ENCODE peak calls at places on chromosomes 7 and 10, in six cellular contexts. One of them, this sample, is unnamed.

GRCh38 chr7:7327423-7327822 is 145.1 kb downstream of the C1GALT1 start:
- DNase-seq in fibroblast of lung: no peak
- DNase-seq in small intestine: no peak
- DNase-seq in lower lobe of right lung: no peak
- DNase-seq in naive thymus-derived CD4-positive, alpha-beta T cell: no peak
- DNase-seq in neuronal stem cell: no peak
- DNase-seq in this sample: no peak

GRCh38 chr7:130136579-130137167 is 66.3 kb downstream of the KLHDC10 start:
- DNase-seq in lower lobe of right lung: no peak
- DNase-seq in neuronal stem cell: no peak
- DNase-seq in small intestine: no peak
- DNase-seq in fibroblast of lung: no peak
- DNase-seq in naive thymus-derived CD4-positive, alpha-beta T cell: no peak
- DNase-seq in this sample: no peak

GRCh38 chr7:140242057-140243031 is 65.6 kb upstream of the KDM7A start:
- DNase-seq in neuronal stem cell: no peak
- DNase-seq in lower lobe of right lung: peak; percentile 64
- DNase-seq in small intestine: peak; percentile 97
- DNase-seq in fibroblast of lung: no peak
- DNase-seq in naive thymus-derived CD4-positive, alpha-beta T cell: no peak
- DNase-seq in this sample: no peak

GRCh38 chr7:150381785-150382122 is 2.6 kb downstream of the ZNF775 start:
- DNase-seq in fibroblast of lung: no peak
- DNase-seq in lower lobe of right lung: no peak
- DNase-seq in small intestine: no peak
- DNase-seq in naive thymus-derived CD4-positive, alpha-beta T cell: no peak
- DNase-seq in neuronal stem cell: no peak
- DNase-seq in this sample: peak; percentile 47

GRCh38 chr7:139683137-139683871 is 94.5 kb downstream of the HIPK2 start:
- DNase-seq in fibroblast of lung: peak; percentile 90
- DNase-seq in lower lobe of right lung: no peak
- DNase-seq in neuronal stem cell: no peak
- DNase-seq in naive thymus-derived CD4-positive, alpha-beta T cell: no peak
- DNase-seq in small intestine: no peak
- DNase-seq in this sample: peak; percentile 58

GRCh38 chr7:135789956-135790355 is 41.3 kb upstream of the FAM180A start:
- DNase-seq in lower lobe of right lung: no peak
- DNase-seq in neuronal stem cell: no peak
- DNase-seq in fibroblast of lung: no peak
- DNase-seq in small intestine: no peak
- DNase-seq in naive thymus-derived CD4-positive, alpha-beta T cell: no peak
- DNase-seq in this sample: no peak

GRCh38 chr10:124763267-124763666 is 19.1 kb upstream of the FAM53B start:
- DNase-seq in lower lobe of right lung: no peak
- DNase-seq in naive thymus-derived CD4-positive, alpha-beta T cell: no peak
- DNase-seq in neuronal stem cell: no peak
- DNase-seq in fibroblast of lung: peak; percentile 21
- DNase-seq in small intestine: no peak
- DNase-seq in this sample: no peak

GRCh38 chr10:119269737-119270136 is 62.4 kb downstream of the GRK5 start:
- DNase-seq in small intestine: no peak
- DNase-seq in naive thymus-derived CD4-positive, alpha-beta T cell: no peak
- DNase-seq in fibroblast of lung: no peak
- DNase-seq in lower lobe of right lung: no peak
- DNase-seq in neuronal stem cell: no peak
- DNase-seq in this sample: no peak

GRCh38 chr7:158258411-158259130 is 329.1 kb downstream of the PTPRN2 start:
- DNase-seq in naive thymus-derived CD4-positive, alpha-beta T cell: no peak
- DNase-seq in lower lobe of right lung: no peak
- DNase-seq in neuronal stem cell: no peak
- DNase-seq in small intestine: no peak
- DNase-seq in fibroblast of lung: no peak
- DNase-seq in this sample: peak; percentile 86

GRCh38 chr7:4168556-4168955 is 513.5 kb upstream of the FOXK1 start:
- DNase-seq in fibroblast of lung: no peak
- DNase-seq in neuronal stem cell: no peak
- DNase-seq in small intestine: no peak
- DNase-seq in lower lobe of right lung: no peak
- DNase-seq in naive thymus-derived CD4-positive, alpha-beta T cell: no peak
- DNase-seq in this sample: no peak

GRCh38 chr10:12081879-12082560 is 13.3 kb downstream of the DHTKD1 start:
- DNase-seq in fibroblast of lung: peak; percentile 87
- DNase-seq in neuronal stem cell: no peak
- DNase-seq in small intestine: no peak
- DNase-seq in lower lobe of right lung: no peak
- DNase-seq in naive thymus-derived CD4-positive, alpha-beta T cell: no peak
- DNase-seq in this sample: peak; percentile 94

GRCh38 chr7:135672560-135673359 is 10.4 kb downstream of the STMP1 start:
- DNase-seq in neuronal stem cell: peak; percentile 33
- DNase-seq in lower lobe of right lung: no peak
- DNase-seq in naive thymus-derived CD4-positive, alpha-beta T cell: no peak
- DNase-seq in fibroblast of lung: peak; percentile 76
- DNase-seq in small intestine: peak; percentile 42
- DNase-seq in this sample: peak; percentile 53

GRCh38 chr10:987635-987905 is 664 bp upstream of the GTPBP4 start:
- DNase-seq in small intestine: no peak
- DNase-seq in naive thymus-derived CD4-positive, alpha-beta T cell: no peak
- DNase-seq in lower lobe of right lung: no peak
- DNase-seq in neuronal stem cell: no peak
- DNase-seq in fibroblast of lung: no peak
- DNase-seq in this sample: no peak

GRCh38 chr10:71725998-71726672 is 6.6 kb upstream of the C10orf105 start:
- DNase-seq in lower lobe of right lung: no peak
- DNase-seq in naive thymus-derived CD4-positive, alpha-beta T cell: peak; percentile 49
- DNase-seq in neuronal stem cell: peak; percentile 29
- DNase-seq in small intestine: peak; percentile 31
- DNase-seq in fibroblast of lung: peak; percentile 67
- DNase-seq in this sample: peak; percentile 94

GRCh38 chr10:72248477-72249151 is 25.1 kb upstream of the DDIT4 start:
- DNase-seq in small intestine: peak; percentile 97
- DNase-seq in naive thymus-derived CD4-positive, alpha-beta T cell: peak; percentile 79
- DNase-seq in fibroblast of lung: peak; percentile 31
- DNase-seq in neuronal stem cell: no peak
- DNase-seq in lower lobe of right lung: peak; percentile 87
- DNase-seq in this sample: peak; percentile 76

GRCh38 chr7:13945670-13946069 is 43.8 kb downstream of the ETV1 start:
- DNase-seq in small intestine: no peak
- DNase-seq in neuronal stem cell: no peak
- DNase-seq in lower lobe of right lung: no peak
- DNase-seq in fibroblast of lung: peak; percentile 76
- DNase-seq in naive thymus-derived CD4-positive, alpha-beta T cell: no peak
- DNase-seq in this sample: peak; percentile 10

GRCh38 chr10:113357688-113358306 is 195.1 kb upstream of the HABP2 start:
- DNase-seq in lower lobe of right lung: no peak
- DNase-seq in neuronal stem cell: peak; percentile 8
- DNase-seq in naive thymus-derived CD4-positive, alpha-beta T cell: no peak
- DNase-seq in fibroblast of lung: no peak
- DNase-seq in small intestine: no peak
- DNase-seq in this sample: no peak

GRCh38 chr7:129024125-129024524 is 30.8 kb downstream of the TNPO3 start:
- DNase-seq in lower lobe of right lung: no peak
- DNase-seq in small intestine: no peak
- DNase-seq in fibroblast of lung: no peak
- DNase-seq in neuronal stem cell: no peak
- DNase-seq in naive thymus-derived CD4-positive, alpha-beta T cell: no peak
- DNase-seq in this sample: no peak

GRCh38 chr7:111872411-111872810 is 310.1 kb upstream of the IMMP2L start:
- DNase-seq in naive thymus-derived CD4-positive, alpha-beta T cell: no peak
- DNase-seq in fibroblast of lung: no peak
- DNase-seq in lower lobe of right lung: no peak
- DNase-seq in neuronal stem cell: no peak
- DNase-seq in small intestine: no peak
- DNase-seq in this sample: no peak

GRCh38 chr7:111877931-111878330 is 315.6 kb upstream of the IMMP2L start:
- DNase-seq in fibroblast of lung: no peak
- DNase-seq in naive thymus-derived CD4-positive, alpha-beta T cell: no peak
- DNase-seq in lower lobe of right lung: no peak
- DNase-seq in small intestine: no peak
- DNase-seq in neuronal stem cell: no peak
- DNase-seq in this sample: no peak

GRCh38 chr7:111871283-111871682 is 309.0 kb upstream of the IMMP2L start:
- DNase-seq in neuronal stem cell: no peak
- DNase-seq in naive thymus-derived CD4-positive, alpha-beta T cell: no peak
- DNase-seq in fibroblast of lung: no peak
- DNase-seq in lower lobe of right lung: no peak
- DNase-seq in small intestine: no peak
- DNase-seq in this sample: no peak

GRCh38 chr7:111872837-111873646 is 310.8 kb upstream of the IMMP2L start:
- DNase-seq in small intestine: peak; percentile 5
- DNase-seq in neuronal stem cell: no peak
- DNase-seq in fibroblast of lung: no peak
- DNase-seq in lower lobe of right lung: no peak
- DNase-seq in naive thymus-derived CD4-positive, alpha-beta T cell: no peak
- DNase-seq in this sample: no peak

DNA sequence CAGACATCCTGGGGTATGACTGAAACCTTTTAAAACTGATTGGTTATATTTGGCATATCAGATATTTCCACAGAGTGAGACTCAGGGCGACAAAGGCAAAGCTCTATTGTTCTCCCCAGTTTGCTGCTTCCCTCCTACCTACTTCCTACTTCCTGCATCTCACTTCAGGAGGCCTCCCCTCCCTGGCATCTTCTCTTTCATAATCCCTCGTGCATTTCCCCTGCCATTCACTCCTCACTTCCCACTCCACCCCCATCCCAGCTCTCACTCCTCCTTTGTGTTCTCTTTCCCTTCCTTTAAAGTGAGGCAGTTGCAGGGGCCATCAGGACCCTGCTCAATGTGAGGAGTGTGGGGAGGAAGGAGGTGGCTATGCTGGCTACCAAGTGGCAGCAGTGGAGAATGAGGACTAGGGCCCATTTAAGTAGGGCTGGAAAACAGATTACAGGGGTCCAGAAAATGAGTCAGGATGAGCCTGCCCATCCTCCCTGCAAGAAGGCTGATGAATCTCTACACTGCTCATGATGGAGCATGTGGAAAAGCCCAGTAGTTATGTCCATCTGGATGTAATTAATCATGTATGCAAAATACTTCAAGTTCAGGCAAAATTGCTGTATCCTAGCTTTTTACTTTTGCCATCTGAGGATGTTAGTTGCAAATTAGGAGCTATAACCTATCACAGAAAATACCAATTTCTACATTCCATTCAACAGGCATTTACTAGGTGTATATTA is 311.8 kb upstream of the IMMP2L start:
- DNase-seq in lower lobe of right lung: no peak
- DNase-seq in small intestine: no peak
- DNase-seq in fibroblast of lung: peak; percentile 24
- DNase-seq in neuronal stem cell: no peak
- DNase-seq in naive thymus-derived CD4-positive, alpha-beta T cell: no peak
- DNase-seq in this sample: no peak
- H3K27ac ChIP-seq in lower lobe of right lung: no peak overlapping the region
- H3K27ac ChIP-seq in small intestine: no peak overlapping the region
- H3K27ac ChIP-seq in fibroblast of lung: no peak overlapping the region
- H3K27ac ChIP-seq in neuronal stem cell: no peak overlapping the region
- H3K27ac ChIP-seq in naive thymus-derived CD4-positive, alpha-beta T cell: no peak overlapping the region
- H3K27ac ChIP-seq in this sample: no peak overlapping the region

DNA sequence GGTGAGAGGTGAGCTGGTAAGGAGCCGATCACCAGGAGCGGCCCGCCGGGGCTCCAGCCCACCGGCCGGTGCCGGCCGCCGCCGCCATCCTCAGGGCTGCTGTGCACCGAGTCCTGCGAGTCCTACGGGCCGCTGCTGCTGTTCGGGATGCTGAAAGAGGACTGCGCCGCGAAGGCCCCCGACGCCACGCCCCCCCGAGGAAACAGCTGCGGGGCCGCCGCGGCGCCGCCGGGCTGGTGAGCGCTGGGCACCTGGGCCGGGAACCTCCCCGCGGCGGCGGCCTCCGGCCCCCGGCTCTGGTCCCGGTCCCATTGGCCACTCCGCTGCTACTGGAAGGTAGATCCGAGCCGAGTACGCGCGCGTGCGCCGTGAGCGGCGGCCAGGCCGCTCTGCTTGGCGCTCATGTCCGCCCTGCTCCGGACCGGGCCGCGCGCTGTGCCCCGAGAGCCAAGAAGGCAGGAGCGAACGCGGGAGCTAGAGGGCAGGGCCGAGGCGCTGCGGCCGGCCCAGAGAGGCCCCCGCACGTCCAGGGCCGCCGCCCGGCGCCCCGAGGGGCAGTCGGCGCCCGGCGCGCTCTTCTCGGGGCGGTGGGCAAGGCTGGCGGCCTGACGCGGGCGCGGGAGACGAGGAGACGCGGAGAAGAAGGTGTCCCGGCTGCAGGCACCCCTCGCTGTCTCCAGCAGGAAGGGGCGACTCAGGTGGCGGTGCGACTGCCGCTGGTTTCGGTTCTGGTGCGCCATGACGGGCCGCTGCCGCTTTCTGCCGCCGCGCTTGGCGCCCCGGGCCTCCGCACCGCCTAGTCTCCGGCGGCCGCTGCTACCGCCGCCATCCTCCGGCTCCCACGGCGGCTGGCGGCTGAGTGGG is 121.3 kb upstream of the WIPF3 start:
- DNase-seq in neuronal stem cell: peak; percentile 65
- DNase-seq in naive thymus-derived CD4-positive, alpha-beta T cell: peak; percentile 13
- DNase-seq in lower lobe of right lung: peak; percentile 91
- DNase-seq in fibroblast of lung: peak; percentile 75
- DNase-seq in small intestine: peak; percentile 68
- DNase-seq in this sample: peak; percentile 92
- H3K27ac ChIP-seq in neuronal stem cell: peak overlapping the region; percentile 87
- H3K27ac ChIP-seq in naive thymus-derived CD4-positive, alpha-beta T cell: peak overlapping the region; percentile 53
- H3K27ac ChIP-seq in lower lobe of right lung: peak overlapping the region; percentile 93
- H3K27ac ChIP-seq in fibroblast of lung: peak overlapping the region; percentile 20
- H3K27ac ChIP-seq in small intestine: peak overlapping the region; percentile 97
- H3K27ac ChIP-seq in this sample: no peak overlapping the region

GRCh38 chr10:61787170-61787569 is 114.3 kb upstream of the ARID5B start:
- DNase-seq in naive thymus-derived CD4-positive, alpha-beta T cell: no peak
- DNase-seq in small intestine: no peak
- DNase-seq in lower lobe of right lung: no peak
- DNase-seq in fibroblast of lung: no peak
- DNase-seq in neuronal stem cell: no peak
- DNase-seq in this sample: no peak
- H3K27ac ChIP-seq in naive thymus-derived CD4-positive, alpha-beta T cell: no peak overlapping the region
- H3K27ac ChIP-seq in small intestine: no peak overlapping the region
- H3K27ac ChIP-seq in lower lobe of right lung: no peak overlapping the region
- H3K27ac ChIP-seq in fibroblast of lung: peak overlapping the region; percentile 57
- H3K27ac ChIP-seq in neuronal stem cell: no peak overlapping the region
- H3K27ac ChIP-seq in this sample: peak overlapping the region; percentile 71

DNA sequence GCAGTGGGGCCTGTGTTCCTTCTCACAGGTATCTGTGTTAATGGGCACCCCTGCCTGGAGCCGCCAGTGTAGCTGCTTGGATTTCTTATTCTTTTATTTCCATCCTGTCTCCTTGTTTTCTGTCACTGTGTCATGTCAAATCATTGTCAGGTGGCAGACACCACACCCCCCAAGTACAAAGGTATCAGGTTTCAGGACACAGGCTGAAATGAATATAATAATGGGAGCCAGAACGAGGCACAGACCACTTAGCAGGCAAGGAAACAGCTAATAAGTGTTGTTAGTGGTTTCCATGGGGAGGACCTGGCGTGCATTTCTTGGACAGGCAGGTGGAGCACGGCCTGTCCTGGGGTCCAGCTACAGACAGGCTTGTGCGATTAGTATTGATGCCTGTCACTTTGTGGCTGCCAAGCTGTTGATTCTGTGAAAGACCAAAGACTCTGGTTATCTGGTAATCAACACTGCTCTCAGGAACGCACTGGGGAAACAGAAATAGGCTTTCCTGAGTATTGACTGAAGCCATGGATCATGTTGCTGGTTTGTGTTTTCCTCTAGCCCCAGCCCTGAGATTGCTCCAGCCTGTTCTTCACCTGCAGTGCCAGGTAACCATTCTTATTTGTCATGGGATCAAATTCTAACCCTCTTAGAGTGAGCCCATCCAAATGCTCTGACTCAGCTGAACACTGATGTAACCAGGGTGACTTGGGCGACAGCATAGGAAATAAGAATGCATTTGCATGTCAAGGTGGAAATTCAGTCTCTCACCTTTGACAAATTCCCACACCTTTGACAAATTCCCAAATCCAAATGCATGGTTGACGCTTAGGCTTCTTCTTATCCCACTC is 1002.0 kb downstream of the LRMDA start:
- DNase-seq in small intestine: peak; percentile 6
- DNase-seq in naive thymus-derived CD4-positive, alpha-beta T cell: no peak
- DNase-seq in neuronal stem cell: no peak
- DNase-seq in fibroblast of lung: no peak
- DNase-seq in lower lobe of right lung: peak; percentile 63
- DNase-seq in this sample: no peak
- H3K27ac ChIP-seq in small intestine: no peak overlapping the region
- H3K27ac ChIP-seq in naive thymus-derived CD4-positive, alpha-beta T cell: no peak overlapping the region
- H3K27ac ChIP-seq in neuronal stem cell: no peak overlapping the region
- H3K27ac ChIP-seq in fibroblast of lung: no peak overlapping the region
- H3K27ac ChIP-seq in lower lobe of right lung: peak overlapping the region; percentile 69
- H3K27ac ChIP-seq in this sample: no peak overlapping the region

This sample was measured in osteoblast.